ENCODE peak calls at places on chromosomes 4 and X, in nine cellular contexts. Q is endodermal cell; N is left ventricle myocardium inferior; S is psoas muscle; T is CD8-positive, alpha-beta T cell; J is cardiac muscle cell; X is lower lobe of right lung; A is kidney epithelial cell; F is esophagus squamous epithelium. E is an unnamed sample.

GRCh38 chrX:31497086-31497485 is 425.2 kb upstream of the FTHL17 start:
- DNase-seq in S (no peak), A (no peak), X (no peak), J (peak; percentile 48), Q (no peak), F (no peak), T (no peak), N (no peak), E (no peak)

GRCh38 chr4:151798678-151799416 is 38.0 kb upstream of the GATB start:
- DNase-seq in S (no peak), A (no peak), T (no peak), N (no peak), Q (no peak), F (no peak), J (no peak), X (no peak), E (no peak)

GRCh38 chr4:86934147-86934771 is 552 bp upstream of the AFF1 start:
- DNase-seq in X (no peak), F (no peak), N (no peak), Q (peak; percentile 65), S (no peak), J (no peak), T (no peak), A (no peak), E (no peak)

GRCh38 chrX:50514811-50515210 is 44.2 kb upstream of the DGKK start:
- DNase-seq in F (no peak), J (no peak), X (no peak), A (no peak), Q (no peak), S (peak; percentile 5), N (no peak), T (no peak), E (no peak)

GRCh38 chrX:145405012-145405411 is 157.7 kb downstream of the SPANXN1 start:
- DNase-seq in A (no peak), S (no peak), Q (peak; percentile 63), F (no peak), N (no peak), T (no peak), J (peak; percentile 2), X (no peak), E (peak; percentile 16)

GRCh38 chrX:109843963-109844751 is 111.1 kb upstream of the ACSL4 start:
- DNase-seq in T (no peak), X (no peak), F (no peak), J (no peak), S (no peak), Q (no peak), A (no peak), N (no peak), E (no peak)

GRCh38 chr4:123986268-123986798 is 589.7 kb downstream of the SPRY1 start:
- DNase-seq in A (peak; percentile 80), J (peak; percentile 95), N (peak; percentile 53), X (no peak), Q (no peak), F (peak; percentile 0), T (no peak), S (peak; percentile 38), E (peak; percentile 93)

GRCh38 chr4:83486457-83487129 is 1.7 kb upstream of the ABRAXAS1 start:
- DNase-seq in J (no peak), N (no peak), X (no peak), S (no peak), F (no peak), Q (no peak), T (no peak), A (no peak), E (no peak)

GRCh38 chr4:53852343-53852742 is 212.1 kb downstream of the CHIC2 start:
- DNase-seq in J (peak; percentile 54), A (no peak), Q (peak; percentile 51), T (no peak), X (no peak), F (no peak), S (no peak), N (no peak), E (peak; percentile 34)

GRCh38 chr4:12122316-12122715 is 693.6 kb upstream of the HS3ST1 start:
- DNase-seq in A (no peak), S (no peak), F (no peak), X (no peak), J (no peak), Q (no peak), N (no peak), T (no peak), E (no peak)

GRCh38 chr4:4694296-4694772 is 152.5 kb upstream of the STX18 start:
- DNase-seq in A (no peak), S (no peak), F (no peak), Q (peak; percentile 86), X (no peak), N (peak; percentile 43), J (peak; percentile 19), T (no peak), E (no peak)

GRCh38 chrX:150352114-150352513 is 11.0 kb upstream of the MAMLD1 start:
- DNase-seq in Q (no peak), F (no peak), T (no peak), S (no peak), A (no peak), J (peak; percentile 21), X (no peak), N (no peak), E (no peak)

GRCh38 chrX:13747836-13748235 is 13.3 kb downstream of the OFD1 start:
- DNase-seq in Q (peak; percentile 59), N (peak; percentile 18), T (no peak), A (peak; percentile 21), S (no peak), X (no peak), J (peak; percentile 76), F (no peak), E (peak; percentile 39)

GRCh38 chr4:159174645-159175147 is 71.8 kb downstream of the RAPGEF2 start:
- DNase-seq in X (no peak), S (no peak), F (no peak), N (no peak), A (no peak), J (peak; percentile 16), Q (no peak), T (no peak), E (no peak)

GRCh38 chr4:97498875-97499274 is 644.4 kb downstream of the STPG2 start:
- DNase-seq in A (peak; percentile 71), J (peak; percentile 39), F (no peak), Q (no peak), N (no peak), S (no peak), T (no peak), X (no peak), E (peak; percentile 56)

GRCh38 chr4:41874873-41875272 is 60.4 kb upstream of the TMEM33 start:
- DNase-seq in J (no peak), X (no peak), Q (no peak), T (no peak), F (no peak), S (no peak), N (no peak), A (no peak), E (no peak)

GRCh38 chr4:185657699-185658098 is 122.4 kb upstream of the PDLIM3 start:
- DNase-seq in X (no peak), F (no peak), T (no peak), S (no peak), Q (no peak), N (no peak), J (no peak), A (no peak), E (peak; percentile 44)
- TF ChIP-seq CTCF in X (no peak), F (no peak), T (no peak), S (no peak), Q (no peak), N (no peak), J (no peak), A (no peak), E (no peak)

DNA sequence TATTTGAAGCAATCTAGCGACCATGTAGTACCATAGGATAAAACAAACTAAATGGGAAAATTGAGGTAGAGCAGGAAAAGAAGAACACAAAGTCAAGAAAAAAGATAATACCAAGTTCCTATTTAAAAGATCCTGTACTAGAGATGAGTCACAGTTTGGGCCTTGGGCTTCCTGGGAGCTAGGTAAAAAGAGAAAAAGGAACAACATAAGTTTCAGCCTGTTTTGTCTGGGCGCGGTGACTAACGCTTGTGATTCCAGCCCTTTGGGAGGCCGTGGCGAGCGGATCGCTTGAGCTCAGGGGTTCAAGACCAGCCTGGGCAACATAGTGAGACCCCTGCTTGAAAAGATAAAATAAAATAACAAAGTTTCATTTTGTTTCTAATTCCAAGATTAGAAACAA is 14.0 kb upstream of the TMEM156 start:
- DNase-seq in Q (no peak), T (no peak), A (no peak), S (no peak), F (no peak), J (peak; percentile 43), X (peak; percentile 49), N (no peak), E (peak; percentile 80)
- H3K4me3 ChIP-seq in Q (peak overlapping the region; percentile 93), T (no peak overlapping the region), A (no peak overlapping the region), S (peak overlapping the region; percentile 84), F (peak overlapping the region; percentile 94), J (no peak overlapping the region), X (peak overlapping the region; percentile 66), N (peak overlapping the region; percentile 88), E (peak overlapping the region; percentile 71)

DNA sequence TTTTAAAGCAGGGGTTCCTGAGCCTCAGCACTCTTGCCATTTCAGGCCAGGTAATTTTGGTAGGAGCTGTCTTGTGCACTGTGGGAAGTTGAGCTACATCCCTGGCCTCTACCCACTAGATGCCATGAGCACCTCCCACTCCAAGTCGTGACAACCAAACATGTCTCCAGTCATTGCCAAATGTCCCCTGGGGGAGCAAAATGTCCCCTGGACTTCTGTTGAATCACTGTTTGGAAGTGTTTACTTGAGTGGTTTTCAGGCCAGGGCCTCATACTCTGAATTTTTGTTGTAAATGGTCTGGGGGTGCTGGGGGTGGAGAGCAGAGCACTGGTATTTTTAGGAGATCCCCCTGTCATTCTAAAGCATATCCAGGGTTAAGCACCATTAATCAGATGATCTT is 3.2 kb downstream of the PDK3 start:
- DNase-seq in A (no peak), N (no peak), T (no peak), J (no peak), Q (no peak), F (no peak), X (no peak), S (no peak), E (no peak)
- H3K27me3 ChIP-seq in A (no peaks in the 10 kb centered on the region), N (no peaks in the 10 kb centered on the region), T (no peaks in the 10 kb centered on the region), J (no peaks in the 10 kb centered on the region), Q (no peaks in the 10 kb centered on the region), F (no peaks in the 10 kb centered on the region), X (no peaks in the 10 kb centered on the region), S (no peaks in the 10 kb centered on the region), E (no peaks in the 10 kb centered on the region)

DNA sequence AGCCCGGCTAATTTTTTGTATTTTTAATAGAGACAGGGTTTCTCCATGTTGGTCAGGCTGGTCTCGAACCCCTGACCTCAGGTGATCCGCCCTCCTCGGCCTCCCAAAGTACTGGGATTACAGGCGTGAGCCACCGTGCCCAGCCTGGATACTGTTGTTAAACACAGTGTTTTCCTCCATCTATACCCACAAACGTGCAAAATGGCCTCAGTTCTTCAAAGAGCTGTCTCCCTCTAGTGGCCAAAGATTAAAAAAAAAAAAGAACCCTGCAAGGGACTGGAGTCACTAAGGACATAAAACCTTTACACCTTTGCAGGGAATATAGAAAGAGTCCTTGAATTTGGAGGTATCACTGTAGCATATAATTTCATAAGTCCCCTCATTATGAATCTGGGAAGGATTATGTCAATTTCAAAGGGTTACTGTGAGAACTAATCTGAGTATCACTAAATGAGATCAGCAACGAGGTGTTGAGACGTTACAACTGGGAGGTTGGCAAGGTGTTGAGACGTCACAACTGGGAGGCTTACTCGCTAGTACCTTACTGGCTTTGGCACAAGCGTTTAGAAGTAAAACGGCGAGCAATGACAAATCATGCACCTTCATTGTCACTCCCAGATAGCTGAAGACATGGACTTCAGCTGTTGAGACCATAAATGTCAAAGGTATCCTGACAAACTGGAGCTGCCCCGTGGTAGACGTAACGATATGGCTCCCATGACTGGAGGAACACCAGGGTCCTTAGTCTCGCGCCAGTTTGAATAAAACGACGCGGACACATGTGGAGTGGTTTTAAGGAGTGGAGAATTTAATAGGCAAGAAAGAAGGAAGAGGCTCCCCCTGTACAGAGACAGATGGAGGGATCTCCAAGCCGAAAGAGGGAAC is 33.4 kb upstream of the ENPP6 start:
- DNase-seq in X (no peak), Q (no peak), F (no peak), J (peak; percentile 71), T (no peak), A (no peak), N (no peak), S (no peak), E (peak; percentile 20)
- TF ChIP-seq CTCF in X (peak; percentile 56), Q (peak; percentile 81), F (peak; percentile 59), J (peak; percentile 60), T (peak; percentile 79), A (peak; percentile 46), N (peak; percentile 67), S (peak; percentile 49), E (peak; percentile 58)